ENCODE peak calls at places on chromosomes 16 and 17, in four cellular contexts. One of them, this sample, is unnamed.

GRCh38 chr16:66934138-66934838 is at the start of gene CIAO2B:
- DNase-seq in activated CD8-positive, alpha-beta T cell treated with anti-CD3 and anti-CD28 coated beads, Interleukin-2, amount 10 ng/mL, durations not matched to agents 7 days and 5 days: peak; percentile 90
- DNase-seq in effector CD4-positive, alpha-beta T cell: peak; percentile 85
- DNase-seq in GM04504: peak; percentile 67
- DNase-seq in this sample: peak; percentile 63

GRCh38 chr16:4800290-4801041 is 2.0 kb downstream of the ROGDI start:
- DNase-seq in activated CD8-positive, alpha-beta T cell treated with anti-CD3 and anti-CD28 coated beads, Interleukin-2, amount 10 ng/mL, durations not matched to agents 7 days and 5 days: no peak
- DNase-seq in effector CD4-positive, alpha-beta T cell: no peak
- DNase-seq in GM04504: no peak
- DNase-seq in this sample: peak; percentile 62

GRCh38 chr17:2244545-2245525 is 58.8 kb downstream of the SMG6 start:
- DNase-seq in activated CD8-positive, alpha-beta T cell treated with anti-CD3 and anti-CD28 coated beads, Interleukin-2, amount 10 ng/mL, durations not matched to agents 7 days and 5 days: peak; percentile 88
- DNase-seq in effector CD4-positive, alpha-beta T cell: peak; percentile 78
- DNase-seq in GM04504: peak; percentile 89
- DNase-seq in this sample: peak; percentile 51

GRCh38 chr16:24419709-24420108 is 119.7 kb upstream of the RBBP6 start:
- DNase-seq in activated CD8-positive, alpha-beta T cell treated with anti-CD3 and anti-CD28 coated beads, Interleukin-2, amount 10 ng/mL, durations not matched to agents 7 days and 5 days: no peak
- DNase-seq in effector CD4-positive, alpha-beta T cell: no peak
- DNase-seq in GM04504: no peak
- DNase-seq in this sample: no peak

GRCh38 chr17:15453246-15453645 is 14.2 kb downstream of the CDRT4 start:
- DNase-seq in activated CD8-positive, alpha-beta T cell treated with anti-CD3 and anti-CD28 coated beads, Interleukin-2, amount 10 ng/mL, durations not matched to agents 7 days and 5 days: no peak
- DNase-seq in effector CD4-positive, alpha-beta T cell: no peak
- DNase-seq in GM04504: no peak
- DNase-seq in this sample: no peak

GRCh38 chr17:39944393-39944711 is 16.8 kb downstream of the LRRC3C start:
- DNase-seq in activated CD8-positive, alpha-beta T cell treated with anti-CD3 and anti-CD28 coated beads, Interleukin-2, amount 10 ng/mL, durations not matched to agents 7 days and 5 days: no peak
- DNase-seq in effector CD4-positive, alpha-beta T cell: no peak
- DNase-seq in GM04504: no peak
- DNase-seq in this sample: no peak

GRCh38 chr16:14354561-14355351 is 275.3 kb downstream of the PARN start:
- DNase-seq in activated CD8-positive, alpha-beta T cell treated with anti-CD3 and anti-CD28 coated beads, Interleukin-2, amount 10 ng/mL, durations not matched to agents 7 days and 5 days: peak; percentile 47
- DNase-seq in effector CD4-positive, alpha-beta T cell: no peak
- DNase-seq in GM04504: no peak
- DNase-seq in this sample: no peak

GRCh38 chr16:48383877-48384304 is 1.3 kb downstream of the SIAH1 start:
- DNase-seq in activated CD8-positive, alpha-beta T cell treated with anti-CD3 and anti-CD28 coated beads, Interleukin-2, amount 10 ng/mL, durations not matched to agents 7 days and 5 days: peak; percentile 26
- DNase-seq in effector CD4-positive, alpha-beta T cell: no peak
- DNase-seq in GM04504: peak; percentile 39
- DNase-seq in this sample: peak; percentile 64

GRCh38 chr16:1745900-1746692 is 25.2 kb downstream of the NME3 start:
- DNase-seq in activated CD8-positive, alpha-beta T cell treated with anti-CD3 and anti-CD28 coated beads, Interleukin-2, amount 10 ng/mL, durations not matched to agents 7 days and 5 days: no peak
- DNase-seq in effector CD4-positive, alpha-beta T cell: no peak
- DNase-seq in GM04504: no peak
- DNase-seq in this sample: no peak

GRCh38 chr17:3894927-3895343 is 2.1 kb upstream of the CAMKK1 start:
- DNase-seq in activated CD8-positive, alpha-beta T cell treated with anti-CD3 and anti-CD28 coated beads, Interleukin-2, amount 10 ng/mL, durations not matched to agents 7 days and 5 days: no peak
- DNase-seq in effector CD4-positive, alpha-beta T cell: no peak
- DNase-seq in GM04504: no peak
- DNase-seq in this sample: no peak

GRCh38 chr17:27630607-27631408 is at the start of gene LGALS9:
- DNase-seq in activated CD8-positive, alpha-beta T cell treated with anti-CD3 and anti-CD28 coated beads, Interleukin-2, amount 10 ng/mL, durations not matched to agents 7 days and 5 days: peak; percentile 71
- DNase-seq in effector CD4-positive, alpha-beta T cell: no peak
- DNase-seq in GM04504: peak; percentile 30
- DNase-seq in this sample: peak; percentile 79

GRCh38 chr16:23060458-23061320 is 88.6 kb downstream of the USP31 start:
- DNase-seq in activated CD8-positive, alpha-beta T cell treated with anti-CD3 and anti-CD28 coated beads, Interleukin-2, amount 10 ng/mL, durations not matched to agents 7 days and 5 days: peak; percentile 63
- DNase-seq in effector CD4-positive, alpha-beta T cell: peak; percentile 47
- DNase-seq in GM04504: peak; percentile 37
- DNase-seq in this sample: peak; percentile 23

GRCh38 chr17:67922503-67922902 is 73.8 kb downstream of the C17orf58 start:
- DNase-seq in activated CD8-positive, alpha-beta T cell treated with anti-CD3 and anti-CD28 coated beads, Interleukin-2, amount 10 ng/mL, durations not matched to agents 7 days and 5 days: no peak
- DNase-seq in effector CD4-positive, alpha-beta T cell: no peak
- DNase-seq in GM04504: no peak
- DNase-seq in this sample: no peak

GRCh38 chr17:68097161-68097805 is 61.7 kb downstream of the KPNA2 start:
- DNase-seq in activated CD8-positive, alpha-beta T cell treated with anti-CD3 and anti-CD28 coated beads, Interleukin-2, amount 10 ng/mL, durations not matched to agents 7 days and 5 days: peak; percentile 4
- DNase-seq in effector CD4-positive, alpha-beta T cell: no peak
- DNase-seq in GM04504: no peak
- DNase-seq in this sample: no peak

GRCh38 chr17:74213897-74214386 is 571 bp downstream of the TTYH2 start:
- DNase-seq in activated CD8-positive, alpha-beta T cell treated with anti-CD3 and anti-CD28 coated beads, Interleukin-2, amount 10 ng/mL, durations not matched to agents 7 days and 5 days: no peak
- DNase-seq in effector CD4-positive, alpha-beta T cell: no peak
- DNase-seq in GM04504: no peak
- DNase-seq in this sample: peak; percentile 71